ENCODE peak calls at places on chromosomes 12 and 14, in eight cellular contexts. D is CD4-positive, alpha-beta T cell; W is psoas muscle; M is progenitor cell of endocrine pancreas; C is astrocyte of the spinal cord; U is heart right ventricle; Q is cardiac muscle cell; R is astrocyte. J is an unnamed sample.

GRCh38 chr12:57965766-57966165 is 24.4 kb downstream of the ATP23 start:
- DNase-seq in M (no peak), R (no peak), W (no peak), Q (no peak), U (no peak), C (no peak), D (no peak), J (no peak)

GRCh38 chr14:45332360-45332988 is 79.5 kb upstream of the MIS18BP1 start:
- DNase-seq in Q (no peak), U (no peak), C (no peak), R (no peak), M (no peak), W (no peak), D (no peak), J (no peak)

GRCh38 chr12:3273409-3273853 is 196.3 kb downstream of the TSPAN9 start:
- DNase-seq in D (no peak), C (peak; percentile 43), U (no peak), M (no peak), W (no peak), R (peak; percentile 56), Q (no peak), J (no peak)

GRCh38 chr12:128794661-128795529 is 28.9 kb downstream of the SLC15A4 start:
- DNase-seq in M (no peak), Q (no peak), D (no peak), C (no peak), W (no peak), U (no peak), R (no peak), J (peak; percentile 28)

GRCh38 chr14:92783813-92784431 is 10.2 kb upstream of the GOLGA5 start:
- DNase-seq in W (no peak), Q (peak; percentile 64), M (no peak), D (no peak), R (peak; percentile 51), U (no peak), C (peak; percentile 80), J (peak; percentile 51)

GRCh38 chr14:26709019-26709418 is 111.2 kb upstream of the NOVA1 start:
- DNase-seq in R (peak; percentile 63), Q (no peak), M (no peak), C (peak; percentile 61), U (no peak), D (no peak), W (no peak), J (no peak)

GRCh38 chr12:8057839-8058238 is 8.3 kb downstream of the C3AR1 start:
- DNase-seq in U (no peak), W (no peak), Q (no peak), D (no peak), C (peak; percentile 63), M (no peak), R (peak; percentile 13), J (no peak)

GRCh38 chr14:38788060-38788459 is 315.0 kb downstream of the SEC23A start:
- DNase-seq in W (no peak), U (no peak), C (no peak), Q (no peak), M (no peak), R (no peak), D (no peak), J (no peak)

GRCh38 chr12:3487027-3487426 is 4.0 kb upstream of the PRMT8 start:
- DNase-seq in D (no peak), M (no peak), C (no peak), Q (no peak), W (no peak), U (no peak), R (no peak), J (no peak)

DNA sequence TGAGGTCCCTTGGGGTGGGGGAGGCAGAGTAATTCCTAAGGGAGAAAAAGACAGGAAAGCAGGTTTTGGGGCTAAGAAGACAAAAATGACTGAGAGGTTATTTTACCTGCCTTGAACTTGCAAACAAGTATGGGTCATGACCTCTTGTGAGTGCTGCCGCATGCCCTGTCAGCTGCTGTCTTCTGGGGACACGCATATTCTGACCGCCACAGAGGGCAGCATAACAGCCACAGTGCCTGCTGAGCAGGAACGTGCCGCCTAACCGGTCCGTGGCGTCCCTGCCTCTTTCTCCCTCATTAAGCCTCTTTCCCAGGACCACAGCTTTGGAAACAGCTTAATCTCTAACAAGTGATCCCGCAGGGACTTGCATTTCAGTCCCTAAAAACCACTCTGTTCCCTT is 51.3 kb upstream of the KCNA1 start:
- DNase-seq in W (no peak), C (no peak), M (peak; percentile 50), R (no peak), Q (peak; percentile 75), D (no peak), U (peak; percentile 34), J (peak; percentile 35)
- TF ChIP-seq CTCF in W (no peak), C (no peak), M (peak; percentile 46), R (no peak), Q (no peak), D (no peak), U (no peak), J (peak; percentile 28)

DNA sequence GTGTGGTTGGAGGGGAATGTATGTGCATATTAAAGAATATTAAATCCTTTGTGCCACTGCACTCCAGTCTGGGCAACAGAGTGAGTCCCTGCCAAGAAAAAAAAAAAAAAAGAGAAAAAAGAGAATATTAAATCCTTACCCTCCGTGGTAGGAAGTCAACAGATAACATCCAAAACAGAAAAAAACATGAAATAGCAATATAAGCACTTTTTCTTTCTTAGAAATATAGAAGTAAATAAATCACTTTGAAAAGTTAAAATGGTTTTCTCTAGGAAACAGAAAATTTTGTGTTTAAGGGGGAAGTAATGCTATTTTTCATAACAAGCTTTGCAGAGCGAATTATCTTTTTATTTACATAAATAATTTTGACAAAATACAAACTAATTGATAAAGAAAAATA is 17.6 kb downstream of the SOS2 start:
- DNase-seq in M (no peak), U (no peak), D (no peak), C (no peak), W (no peak), Q (no peak), R (no peak), J (no peak)
- TF ChIP-seq CTCF in M (no peak), U (no peak), D (no peak), C (no peak), W (no peak), Q (no peak), R (no peak), J (no peak)

GRCh38 chr14:57533214-57533613 is 39.6 kb upstream of the CCDC198 start:
- DNase-seq in C (peak; percentile 16), R (no peak), D (no peak), U (no peak), W (no peak), M (no peak), Q (no peak), J (peak; percentile 6)
- TF ChIP-seq CTCF in C (peak; percentile 26), R (peak; percentile 38), D (no peak), U (no peak), W (peak; percentile 11), M (peak; percentile 57), Q (peak; percentile 20), J (peak; percentile 51)

DNA sequence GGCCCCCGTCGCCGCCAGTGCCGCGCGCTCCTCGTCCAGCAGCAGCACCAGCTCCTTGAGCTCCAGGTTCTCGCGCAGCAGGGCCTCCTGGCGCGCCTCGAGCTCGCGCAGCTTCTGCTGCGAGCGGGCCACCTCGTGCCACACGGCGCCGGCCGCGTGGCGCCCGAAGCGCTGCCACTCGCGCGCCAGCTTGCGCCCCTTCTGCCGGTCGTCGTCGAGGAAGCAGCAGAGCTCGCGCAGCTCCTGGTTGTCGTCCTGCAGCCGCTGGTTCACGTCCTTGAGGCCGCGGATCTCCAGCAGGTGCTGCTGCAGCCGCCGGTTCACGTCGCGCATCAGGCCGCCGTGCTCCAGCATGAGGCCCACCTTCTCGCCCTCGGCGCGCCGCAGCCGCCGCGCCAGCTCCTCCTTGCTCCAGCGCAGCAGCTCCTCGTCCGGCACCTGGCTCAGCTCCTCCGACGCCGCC is 505 bp downstream of the CCDC85C start:
- DNase-seq in Q (peak; percentile 57), R (peak; percentile 41), M (peak; percentile 32), D (peak; percentile 46), U (peak; percentile 43), W (peak; percentile 38), C (peak; percentile 53), J (no peak)
- TF ChIP-seq CTCF in Q (no peak), R (no peak), M (no peak), D (no peak), U (no peak), W (no peak), C (no peak), J (no peak)

J was measured in GM13977.